ENCODE peak calls at places on chromosome 16, in eight cellular contexts. V is type B pancreatic cell, O is transverse colon, Y is IMR-90, S is AG09309, L is Calu3, F is HFF-Myc, B is AG04450. T is an unnamed sample.
A peak's percentile ranks its signal among the peaks of the same experiment; 100 is the strongest.

GRCh38 chr16:19844945-19845641 is 39.6 kb downstream of the GPRC5B start:
- DNase-seq in V (no peak), O (no peak), Y (peak; percentile 92), S (peak; percentile 48), L (no peak), F (peak; percentile 52), B (peak; percentile 78), T (peak; percentile 73)

GRCh38 chr16:73058221-73058615 is 10.3 kb upstream of the ZFHX3 start:
- DNase-seq in V (no peak), O (peak; percentile 58), Y (no peak), S (no peak), L (peak; percentile 64), F (no peak), B (no peak), T (peak; percentile 81)

GRCh38 chr16:80993293-80993691 is 13.4 kb downstream of the CMC2 start:
- DNase-seq in V (no peak), O (no peak), Y (peak; percentile 90), S (peak; percentile 74), L (peak; percentile 35), F (peak; percentile 54), B (peak; percentile 86), T (peak; percentile 88)

GRCh38 chr16:73095885-73096341 is 48.0 kb upstream of the ZFHX3 start:
- DNase-seq in V (no peak), O (no peak), Y (no peak), S (no peak), L (peak; percentile 28), F (no peak), B (no peak), T (no peak)

GRCh38 chr16:69309316-69309715 is 1.8 kb upstream of the VPS4A start:
- DNase-seq in V (no peak), O (no peak), Y (no peak), S (no peak), L (no peak), F (no peak), B (no peak), T (peak; percentile 39)

GRCh38 chr16:79261461-79261860 is 339.1 kb downstream of the MAF start:
- DNase-seq in V (no peak), O (peak; percentile 52), Y (no peak), S (no peak), L (peak; percentile 56), F (no peak), B (no peak), T (no peak)

GRCh38 chr16:31138621-31139578 is 3.4 kb upstream of the PRSS8 start:
- DNase-seq in V (no peak), O (peak; percentile 91), Y (peak; percentile 70), S (no peak), L (peak; percentile 97), F (no peak), B (no peak), T (peak; percentile 44)

GRCh38 chr16:10877472-10877946 is 507 bp downstream of the CIITA start:
- DNase-seq in V (no peak), O (no peak), Y (no peak), S (no peak), L (no peak), F (no peak), B (no peak), T (no peak)

GRCh38 chr16:27315333-27316037 is 1.7 kb downstream of the IL4R start:
- DNase-seq in V (no peak), O (peak; percentile 60), Y (peak; percentile 65), S (peak; percentile 39), L (peak; percentile 77), F (no peak), B (no peak), T (peak; percentile 73)

GRCh38 chr16:46689492-46690280 is at the start of gene ORC6:
- DNase-seq in V (peak; percentile 97), O (peak; percentile 98), Y (peak; percentile 95), S (peak; percentile 82), L (peak; percentile 99), F (peak; percentile 37), B (peak; percentile 89), T (peak; percentile 98)
- TF ChIP-seq CTCF in V (peak; percentile 59), O (peak; percentile 29), Y (peak; percentile 64), S (peak; percentile 68), L (peak; percentile 12), F (peak; percentile 58), B (peak; percentile 69), T (peak; percentile 62)

GRCh38 chr16:9096416-9096952 is 5.0 kb downstream of the HAPSTR1 start:
- DNase-seq in V (no peak), O (no peak), Y (no peak), S (no peak), L (peak; percentile 47), F (no peak), B (no peak), T (no peak)
- TF ChIP-seq CTCF in V (no peak), O (no peak), Y (no peak), S (no peak), L (no peak), F (no peak), B (no peak), T (no peak)

GRCh38 chr16:82368041-82368440 is 198.0 kb upstream of the MPHOSPH6 start:
- DNase-seq in V (no peak), O (no peak), Y (peak; percentile 32), S (peak; percentile 2), L (peak; percentile 24), F (no peak), B (no peak), T (peak; percentile 1)
- TF ChIP-seq CTCF in V (peak; percentile 62), O (no peak), Y (peak; percentile 25), S (peak; percentile 63), L (no peak), F (peak; percentile 37), B (peak; percentile 28), T (peak; percentile 19)

GRCh38 chr16:67284699-67285646 is 5.6 kb downstream of the PLEKHG4 start:
- DNase-seq in V (no peak), O (peak; percentile 49), Y (peak; percentile 12), S (no peak), L (peak; percentile 86), F (no peak), B (no peak), T (peak; percentile 58)
- TF ChIP-seq CTCF in V (peak; percentile 66), O (peak; percentile 47), Y (peak; percentile 45), S (peak; percentile 42), L (peak; percentile 85), F (peak; percentile 44), B (peak; percentile 43), T (peak; percentile 30)

GRCh38 chr16:65933703-65934102 is 432.8 kb upstream of the CDH5 start:
- DNase-seq in V (no peak), O (no peak), Y (no peak), S (no peak), L (no peak), F (no peak), B (no peak), T (no peak)
- TF ChIP-seq CTCF in V (no peak), O (no peak), Y (no peak), S (no peak), L (no peak), F (no peak), B (no peak), T (no peak)

GRCh38 chr16:54237-54581 is 581 bp downstream of the SNRNP25 start:
- DNase-seq in V (no peak), O (no peak), Y (no peak), S (no peak), L (no peak), F (no peak), B (no peak), T (no peak)

GRCh38 chr16:50769-51591 is 2.4 kb downstream of the POLR3K start:
- DNase-seq in V (no peak), O (no peak), Y (no peak), S (no peak), L (no peak), F (no peak), B (no peak), T (no peak)

GRCh38 chr16:56231-56927 is 2.8 kb downstream of the SNRNP25 start:
- DNase-seq in V (no peak), O (no peak), Y (no peak), S (no peak), L (no peak), F (no peak), B (no peak), T (no peak)

GRCh38 chr16:55571-56136 is 2.0 kb downstream of the SNRNP25 start:
- DNase-seq in V (no peak), O (no peak), Y (no peak), S (no peak), L (no peak), F (no peak), B (no peak), T (no peak)

DNA sequence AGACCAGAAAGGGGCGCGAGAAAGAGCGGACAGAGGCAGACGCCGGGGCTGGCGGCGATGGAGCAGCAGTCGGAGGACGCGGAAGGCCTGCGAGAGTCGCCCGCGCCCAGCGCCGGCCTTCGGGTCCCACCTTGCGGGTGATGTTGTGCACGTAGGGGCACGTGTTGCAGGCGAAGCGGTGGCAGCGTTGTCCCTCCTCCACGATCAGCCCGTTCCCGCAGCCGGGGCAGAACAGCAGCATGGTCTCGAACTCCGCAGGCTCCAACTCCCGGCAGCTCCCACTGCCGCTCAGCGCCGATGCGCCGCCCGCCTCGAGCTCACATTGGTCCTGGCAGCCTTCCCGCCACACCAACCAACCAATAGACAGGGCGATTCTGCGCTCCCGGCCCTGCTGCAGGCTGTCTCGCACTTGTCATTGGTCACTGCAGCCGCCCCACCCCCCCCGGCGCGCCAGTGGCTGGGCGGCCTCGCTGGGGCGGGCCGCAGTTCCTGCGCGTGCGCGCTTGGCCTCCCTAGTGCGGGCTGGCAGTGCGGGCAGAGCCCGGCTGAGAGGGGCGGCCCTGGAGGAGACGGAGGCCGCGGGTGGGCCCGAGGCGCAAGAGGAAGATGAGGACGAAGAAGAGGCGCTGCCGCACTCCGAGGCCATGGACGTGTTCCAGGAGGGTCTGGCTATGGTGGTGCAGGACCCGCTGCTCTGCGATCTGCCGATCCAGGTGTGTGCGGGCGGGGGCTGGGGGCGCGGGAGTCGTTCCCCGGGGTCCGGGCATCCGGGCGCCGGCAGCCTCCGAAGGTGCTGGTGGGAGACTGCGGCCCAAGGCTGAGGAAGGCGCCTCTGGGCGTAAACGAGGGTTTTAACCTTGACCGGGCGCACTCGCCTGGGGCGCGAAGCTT is at the start of the genes POLR3K and SNRNP25:
- DNase-seq in V (peak; percentile 98), O (peak; percentile 99), Y (peak; percentile 97), S (peak; percentile 91), L (peak; percentile 99), F (peak; percentile 84), B (peak; percentile 96), T (peak; percentile 98)
- TF ChIP-seq CTCF in V (no peak), O (no peak), Y (no peak), S (no peak), L (no peak), F (no peak), B (no peak), T (no peak)

DNA sequence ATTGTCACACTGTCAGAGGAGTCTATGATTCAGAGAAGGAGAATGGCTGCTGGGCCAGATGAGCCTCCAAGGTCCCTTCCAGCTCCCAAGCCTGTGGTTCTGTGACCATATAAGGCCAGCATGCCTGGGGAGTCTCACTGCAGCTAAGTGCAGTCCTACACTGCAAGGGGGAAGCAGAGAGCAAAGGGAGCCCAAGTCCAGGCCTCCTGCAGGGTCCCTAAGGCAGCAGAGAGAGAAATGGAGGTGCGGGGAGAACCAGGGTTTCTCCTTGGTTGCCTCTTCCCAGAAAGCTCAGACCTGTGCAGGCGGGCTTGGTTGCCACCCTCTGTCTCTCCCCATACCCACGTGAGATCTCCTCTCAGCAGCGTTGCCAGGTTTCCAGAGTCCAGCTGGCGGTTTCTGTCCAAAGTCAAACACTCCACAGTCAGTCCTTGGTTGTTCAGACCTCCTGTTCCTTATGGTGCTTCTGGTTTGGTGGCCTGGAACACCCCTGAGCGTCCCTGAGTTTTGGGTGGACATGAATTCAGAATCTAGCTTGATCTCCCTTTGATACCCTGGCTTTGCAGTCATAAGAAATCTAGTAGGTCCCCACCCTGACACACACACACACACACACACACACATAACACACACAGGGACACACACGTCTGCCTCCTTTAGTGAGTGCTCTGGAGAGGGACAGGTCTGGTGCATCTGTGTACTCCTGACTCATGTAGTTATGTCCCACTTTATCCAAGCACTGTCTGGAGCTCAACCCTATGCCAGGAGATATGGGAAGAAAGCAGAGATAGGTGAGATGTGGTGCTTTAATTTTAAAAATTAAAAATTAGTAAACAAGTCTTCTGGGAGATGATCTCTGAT is 78.8 kb downstream of the GNAO1 start:
- DNase-seq in V (no peak), O (peak; percentile 40), Y (peak; percentile 86), S (peak; percentile 16), L (no peak), F (no peak), B (peak; percentile 42), T (no peak)
- TF ChIP-seq CTCF in V (no peak), O (no peak), Y (peak; percentile 52), S (peak; percentile 52), L (no peak), F (peak; percentile 9), B (peak; percentile 51), T (peak; percentile 47)

T was measured in foreskin fibroblast.